ENCODE peak calls at places on chromosome 11, in four cellular contexts. One of them, this sample, is unnamed.

GRCh38 chr11:43135966-43136534 is 175.7 kb upstream of the API5 start:
- DNase-seq in PC-9: no peak
- DNase-seq in neural progenitor cell: no peak
- DNase-seq in fibroblast of lung: no peak
- DNase-seq in this sample: no peak

GRCh38 chr11:131408011-131408640 is 37.7 kb downstream of the NTM start:
- DNase-seq in PC-9: peak
- DNase-seq in neural progenitor cell: peak
- DNase-seq in fibroblast of lung: peak
- DNase-seq in this sample: peak

GRCh38 chr11:117179048-117179999 is 781 bp downstream of the SIDT2 start:
- DNase-seq in PC-9: peak
- DNase-seq in neural progenitor cell: peak
- DNase-seq in fibroblast of lung: peak
- DNase-seq in this sample: peak

GRCh38 chr11:61966673-61967176 is 709 bp downstream of the FTH1 start:
- DNase-seq in PC-9: no peak
- DNase-seq in neural progenitor cell: peak
- DNase-seq in fibroblast of lung: peak
- DNase-seq in this sample: peak

GRCh38 chr11:123580557-123581275 is 73.7 kb downstream of the SCN3B start:
- DNase-seq in PC-9: peak
- DNase-seq in neural progenitor cell: peak
- DNase-seq in fibroblast of lung: peak
- DNase-seq in this sample: peak

GRCh38 chr11:24697722-24698121 is 200.9 kb downstream of the LUZP2 start:
- DNase-seq in PC-9: no peak
- DNase-seq in neural progenitor cell: no peak
- DNase-seq in fibroblast of lung: peak
- DNase-seq in this sample: no peak

GRCh38 chr11:133942594-133942993 is 14.2 kb downstream of the IGSF9B start:
- DNase-seq in PC-9: no peak
- DNase-seq in neural progenitor cell: no peak
- DNase-seq in fibroblast of lung: no peak
- DNase-seq in this sample: no peak

GRCh38 chr11:97751405-97751804 is 1269.3 kb upstream of the CNTN5 start:
- DNase-seq in PC-9: no peak
- DNase-seq in neural progenitor cell: no peak
- DNase-seq in fibroblast of lung: no peak
- DNase-seq in this sample: no peak

GRCh38 chr11:19770277-19770676 is 57.6 kb downstream of the NAV2 start:
- DNase-seq in PC-9: no peak
- DNase-seq in neural progenitor cell: no peak
- DNase-seq in fibroblast of lung: no peak
- DNase-seq in this sample: no peak

GRCh38 chr11:61954106-61955030 is 4.2 kb downstream of the BEST1 start:
- DNase-seq in PC-9: no peak
- DNase-seq in neural progenitor cell: no peak
- DNase-seq in fibroblast of lung: no peak
- DNase-seq in this sample: no peak

GRCh38 chr11:3091081-3091845 is 34.0 kb upstream of the CARS1 start:
- DNase-seq in PC-9: no peak
- DNase-seq in neural progenitor cell: no peak
- DNase-seq in fibroblast of lung: no peak
- DNase-seq in this sample: no peak

GRCh38 chr11:74602637-74603591 is 10.5 kb downstream of the POLD3 start:
- DNase-seq in PC-9: no peak
- DNase-seq in neural progenitor cell: no peak
- DNase-seq in fibroblast of lung: no peak
- DNase-seq in this sample: no peak

GRCh38 chr11:130550984-130551383 is 102.5 kb downstream of the ADAMTS15 start:
- DNase-seq in PC-9: no peak
- DNase-seq in neural progenitor cell: no peak
- DNase-seq in fibroblast of lung: no peak
- DNase-seq in this sample: no peak

GRCh38 chr11:8290122-8290810 is 26.6 kb upstream of the LMO1 start:
- DNase-seq in PC-9: no peak
- DNase-seq in neural progenitor cell: peak
- DNase-seq in fibroblast of lung: no peak
- DNase-seq in this sample: no peak

GRCh38 chr11:9091044-9091936 is at the start of gene SCUBE2:
- DNase-seq in PC-9: no peak
- DNase-seq in neural progenitor cell: peak
- DNase-seq in fibroblast of lung: no peak
- DNase-seq in this sample: no peak

GRCh38 chr11:84663731-84664130 is 963.4 kb downstream of the DLG2 start:
- DNase-seq in PC-9: no peak
- DNase-seq in neural progenitor cell: no peak
- DNase-seq in fibroblast of lung: no peak
- DNase-seq in this sample: no peak

GRCh38 chr11:124747406-124748099 is 4.5 kb downstream of the VSIG2 start:
- DNase-seq in PC-9: no peak
- DNase-seq in neural progenitor cell: no peak
- DNase-seq in fibroblast of lung: no peak
- DNase-seq in this sample: no peak

GRCh38 chr11:88704505-88704904 is 361.3 kb downstream of the GRM5 start:
- DNase-seq in PC-9: no peak
- DNase-seq in neural progenitor cell: peak
- DNase-seq in fibroblast of lung: peak
- DNase-seq in this sample: no peak

GRCh38 chr11:18618341-18619025 is 15.7 kb downstream of the SPTY2D1 start:
- DNase-seq in PC-9: no peak
- DNase-seq in neural progenitor cell: no peak
- DNase-seq in fibroblast of lung: peak
- DNase-seq in this sample: no peak
- H3K4me2 ChIP-seq in PC-9: no peak
- H3K4me2 ChIP-seq in neural progenitor cell: no peak
- H3K4me2 ChIP-seq in fibroblast of lung: peak
- H3K4me2 ChIP-seq in this sample: no peak

GRCh38 chr11:60214386-60214785 is 28.6 kb downstream of the MS4A4E start:
- DNase-seq in PC-9: no peak
- DNase-seq in neural progenitor cell: no peak
- DNase-seq in fibroblast of lung: no peak
- DNase-seq in this sample: no peak
- H2AFZ ChIP-seq in PC-9: no peak
- H2AFZ ChIP-seq in neural progenitor cell: no peak
- H2AFZ ChIP-seq in fibroblast of lung: no peak
- H2AFZ ChIP-seq in this sample: no peak

GRCh38 chr11:70170596-70171210 is 32.4 kb upstream of the FADD start:
- DNase-seq in PC-9: no peak
- DNase-seq in neural progenitor cell: no peak
- DNase-seq in fibroblast of lung: no peak
- DNase-seq in this sample: no peak

GRCh38 chr11:70169136-70169535 is 34.0 kb upstream of the FADD start:
- DNase-seq in PC-9: no peak
- DNase-seq in neural progenitor cell: no peak
- DNase-seq in fibroblast of lung: no peak
- DNase-seq in this sample: no peak

GRCh38 chr11:70167723-70168404 is 35.2 kb upstream of the FADD start:
- DNase-seq in PC-9: no peak
- DNase-seq in neural progenitor cell: no peak
- DNase-seq in fibroblast of lung: no peak
- DNase-seq in this sample: no peak

GRCh38 chr11:70168405-70168754 is 34.7 kb upstream of the FADD start:
- DNase-seq in PC-9: no peak
- DNase-seq in neural progenitor cell: no peak
- DNase-seq in fibroblast of lung: no peak
- DNase-seq in this sample: no peak

GRCh38 chr11:70169632-70170031 is 33.5 kb upstream of the FADD start:
- DNase-seq in PC-9: no peak
- DNase-seq in neural progenitor cell: no peak
- DNase-seq in fibroblast of lung: no peak
- DNase-seq in this sample: no peak
- H3K4me2 ChIP-seq in PC-9: no peak
- H3K4me2 ChIP-seq in neural progenitor cell: no peak
- H3K4me2 ChIP-seq in fibroblast of lung: no peak
- H3K4me2 ChIP-seq in this sample: no peak

DNA sequence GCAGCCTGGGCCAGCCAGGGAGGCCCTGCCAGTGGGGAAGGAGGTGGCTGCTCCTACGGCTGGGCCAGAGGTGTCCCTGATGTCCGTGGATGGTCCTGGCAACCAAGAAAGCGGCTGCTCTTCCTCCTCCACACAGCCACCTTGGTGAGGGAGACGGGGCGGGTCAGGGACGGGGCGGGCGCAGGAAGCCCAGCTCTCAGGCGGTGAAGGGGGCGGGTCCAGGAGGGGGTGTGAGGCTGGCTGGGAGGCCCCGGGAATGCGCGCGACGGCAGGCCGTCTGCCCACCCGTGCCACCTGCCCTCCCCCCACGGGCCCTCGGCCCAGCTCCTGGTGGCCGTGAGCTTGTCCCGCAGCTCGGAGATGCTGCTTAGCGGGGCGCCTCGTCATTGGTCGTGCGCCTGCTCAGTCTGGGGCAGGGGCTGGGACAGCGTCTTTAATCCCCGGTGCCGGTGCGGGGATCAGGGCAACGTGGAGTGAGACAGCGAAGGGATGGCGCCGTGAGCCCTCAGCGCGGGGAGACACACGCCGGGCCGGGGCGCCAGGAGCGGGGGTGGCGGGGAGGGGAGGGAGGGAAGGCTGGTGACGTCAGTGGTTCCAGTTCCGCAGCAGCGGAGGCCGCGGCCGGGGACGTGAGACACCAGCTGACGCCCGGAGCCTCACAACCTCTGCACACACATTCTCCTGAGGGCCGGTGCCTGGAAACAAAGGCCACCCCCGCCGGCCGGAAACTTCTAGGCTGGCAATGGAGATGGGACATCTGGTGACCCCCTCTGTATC is 6.7 kb upstream of the BRSK2 start:
- DNase-seq in PC-9: peak
- DNase-seq in neural progenitor cell: peak
- DNase-seq in fibroblast of lung: peak
- DNase-seq in this sample: peak
- H2AFZ ChIP-seq in PC-9: peak
- H2AFZ ChIP-seq in neural progenitor cell: peak
- H2AFZ ChIP-seq in fibroblast of lung: peak
- H2AFZ ChIP-seq in this sample: no peak

GRCh38 chr11:48036466-48036865 is 56.1 kb downstream of the PTPRJ start:
- DNase-seq in PC-9: no peak
- DNase-seq in neural progenitor cell: no peak
- DNase-seq in fibroblast of lung: peak
- DNase-seq in this sample: no peak
- H3K4me2 ChIP-seq in PC-9: no peak
- H3K4me2 ChIP-seq in neural progenitor cell: peak
- H3K4me2 ChIP-seq in fibroblast of lung: no peak
- H3K4me2 ChIP-seq in this sample: no peak

GRCh38 chr11:64916040-64916847 is 765 bp downstream of the ATG2A start:
- DNase-seq in PC-9: peak
- DNase-seq in neural progenitor cell: peak
- DNase-seq in fibroblast of lung: peak
- DNase-seq in this sample: peak
- H2AFZ ChIP-seq in PC-9: peak
- H2AFZ ChIP-seq in neural progenitor cell: no peak
- H2AFZ ChIP-seq in fibroblast of lung: no peak
- H2AFZ ChIP-seq in this sample: no peak

DNA sequence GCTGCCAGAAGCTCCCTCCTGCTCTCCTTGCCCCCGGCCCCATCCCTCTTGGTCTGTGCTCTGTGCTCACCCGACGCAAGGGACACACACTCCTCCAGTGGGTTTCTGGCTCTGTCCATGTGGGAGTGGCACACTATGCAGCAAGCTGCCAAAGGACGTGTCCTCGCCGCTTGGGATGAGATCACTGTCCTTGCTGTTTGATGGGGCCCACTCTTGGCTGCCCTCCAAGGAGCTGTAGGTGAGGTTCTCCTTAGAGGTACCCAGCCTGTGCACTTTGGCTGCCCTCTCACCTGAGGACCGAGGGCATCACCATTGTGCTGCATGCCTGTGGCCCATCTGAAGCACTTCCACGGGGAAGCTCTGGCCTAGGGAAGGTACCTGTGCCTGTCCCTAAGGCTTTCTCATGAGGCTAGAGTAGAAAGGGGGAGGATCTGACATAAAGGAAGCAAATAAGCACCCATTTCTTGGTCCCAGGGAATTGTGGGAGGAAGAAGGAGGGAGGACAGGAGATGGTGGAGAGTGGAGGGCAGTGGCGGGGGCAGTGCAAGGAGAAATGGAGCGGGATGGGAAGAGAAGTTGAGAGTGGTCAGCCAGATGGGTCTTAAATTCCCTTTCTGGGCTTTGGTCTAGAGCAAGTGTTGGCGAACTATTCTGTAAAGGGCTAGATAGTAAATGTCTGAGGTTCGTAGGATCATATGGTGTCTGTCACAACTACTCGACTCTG is 47.2 kb upstream of the AMPD3 start:
- DNase-seq in PC-9: no peak
- DNase-seq in neural progenitor cell: no peak
- DNase-seq in fibroblast of lung: no peak
- DNase-seq in this sample: no peak
- H3K4me2 ChIP-seq in PC-9: no peak
- H3K4me2 ChIP-seq in neural progenitor cell: no peak
- H3K4me2 ChIP-seq in fibroblast of lung: no peak
- H3K4me2 ChIP-seq in this sample: no peak

DNA sequence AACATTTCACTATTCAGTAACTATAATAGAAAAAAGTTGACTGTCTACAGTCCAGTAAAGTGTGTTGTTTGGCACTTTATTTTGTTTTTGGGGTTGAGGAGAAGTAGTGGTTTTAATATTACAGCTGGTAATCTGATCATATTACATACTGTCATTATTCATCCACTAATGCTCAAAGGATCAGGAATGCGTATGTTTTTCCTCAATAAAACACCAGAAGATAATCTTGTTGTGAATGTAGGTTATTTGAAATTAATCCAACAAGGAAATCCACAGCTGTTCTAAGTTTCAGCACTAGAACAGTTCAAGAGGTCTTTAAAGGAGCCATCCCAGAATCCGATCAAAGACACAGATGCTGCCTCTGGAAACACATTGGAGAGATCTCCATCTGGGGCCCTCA is 1955.0 kb upstream of the RAG2 start:
- DNase-seq in PC-9: no peak
- DNase-seq in neural progenitor cell: no peak
- DNase-seq in fibroblast of lung: peak
- DNase-seq in this sample: no peak
- H2AFZ ChIP-seq in PC-9: peak
- H2AFZ ChIP-seq in neural progenitor cell: no peak
- H2AFZ ChIP-seq in fibroblast of lung: no peak
- H2AFZ ChIP-seq in this sample: no peak

GRCh38 chr11:85889676-85890579 is 34.7 kb downstream of the CCDC83 start:
- DNase-seq in PC-9: peak
- DNase-seq in neural progenitor cell: no peak
- DNase-seq in fibroblast of lung: peak
- DNase-seq in this sample: no peak

GRCh38 chr11:85884581-85885021 is 29.4 kb downstream of the CCDC83 start:
- DNase-seq in PC-9: no peak
- DNase-seq in neural progenitor cell: no peak
- DNase-seq in fibroblast of lung: peak
- DNase-seq in this sample: no peak

GRCh38 chr11:85886089-85887056 is 31.2 kb downstream of the CCDC83 start:
- DNase-seq in PC-9: no peak
- DNase-seq in neural progenitor cell: no peak
- DNase-seq in fibroblast of lung: peak
- DNase-seq in this sample: no peak
- H3K4me2 ChIP-seq in PC-9: no peak
- H3K4me2 ChIP-seq in neural progenitor cell: no peak
- H3K4me2 ChIP-seq in fibroblast of lung: no peak
- H3K4me2 ChIP-seq in this sample: no peak

GRCh38 chr11:119615879-119616190 is 113.2 kb downstream of the NECTIN1 start:
- DNase-seq in PC-9: no peak
- DNase-seq in neural progenitor cell: no peak
- DNase-seq in fibroblast of lung: no peak
- DNase-seq in this sample: no peak
- H2AFZ ChIP-seq in PC-9: peak
- H2AFZ ChIP-seq in neural progenitor cell: no peak
- H2AFZ ChIP-seq in fibroblast of lung: peak
- H2AFZ ChIP-seq in this sample: peak

This sample was measured in OCI-LY7.